ENCODE peak calls at places on chromosome 19, in eight cellular contexts. One of them, this sample, is unnamed.

GRCh38 chr19:48487944-48488343 is 18.8 kb downstream of the CYTH2 start:
- DNase-seq in DMS53: peak
- DNase-seq in COR-L47: no peak
- DNase-seq in foreskin melanocyte: no peak
- DNase-seq in mesendoderm: no peak
- DNase-seq in tibial artery: no peak
- DNase-seq in gastrocnemius medialis: peak
- DNase-seq in Caco-2: no peak
- DNase-seq in this sample: no peak

GRCh38 chr19:55464669-55465068 is at the start of gene C19orf85:
- DNase-seq in DMS53: no peak
- DNase-seq in COR-L47: peak
- DNase-seq in foreskin melanocyte: no peak
- DNase-seq in mesendoderm: peak
- DNase-seq in tibial artery: no peak
- DNase-seq in gastrocnemius medialis: no peak
- DNase-seq in Caco-2: no peak
- DNase-seq in this sample: peak

GRCh38 chr19:17294051-17294891 is 9.0 kb downstream of the ABHD8 start:
- DNase-seq in DMS53: peak
- DNase-seq in COR-L47: peak
- DNase-seq in foreskin melanocyte: no peak
- DNase-seq in mesendoderm: peak
- DNase-seq in tibial artery: no peak
- DNase-seq in gastrocnemius medialis: no peak
- DNase-seq in Caco-2: peak
- DNase-seq in this sample: peak

GRCh38 chr19:41902594-41902993 is 19.6 kb downstream of the ARHGEF1 start:
- DNase-seq in DMS53: no peak
- DNase-seq in COR-L47: no peak
- DNase-seq in foreskin melanocyte: no peak
- DNase-seq in mesendoderm: no peak
- DNase-seq in tibial artery: no peak
- DNase-seq in gastrocnemius medialis: no peak
- DNase-seq in Caco-2: no peak
- DNase-seq in this sample: no peak

GRCh38 chr19:19214892-19215291 is 3.1 kb downstream of the NCAN start:
- DNase-seq in DMS53: peak
- DNase-seq in COR-L47: no peak
- DNase-seq in foreskin melanocyte: no peak
- DNase-seq in mesendoderm: peak
- DNase-seq in tibial artery: no peak
- DNase-seq in gastrocnemius medialis: no peak
- DNase-seq in Caco-2: peak
- DNase-seq in this sample: no peak

GRCh38 chr19:52542984-52543664 is 15.7 kb downstream of the ZNF808 start:
- DNase-seq in DMS53: no peak
- DNase-seq in COR-L47: no peak
- DNase-seq in foreskin melanocyte: no peak
- DNase-seq in mesendoderm: no peak
- DNase-seq in tibial artery: no peak
- DNase-seq in gastrocnemius medialis: no peak
- DNase-seq in Caco-2: no peak
- DNase-seq in this sample: no peak

GRCh38 chr19:48461651-48461981 is 6.2 kb downstream of the KCNJ14 start:
- DNase-seq in DMS53: no peak
- DNase-seq in COR-L47: no peak
- DNase-seq in foreskin melanocyte: no peak
- DNase-seq in mesendoderm: no peak
- DNase-seq in tibial artery: no peak
- DNase-seq in gastrocnemius medialis: no peak
- DNase-seq in Caco-2: no peak
- DNase-seq in this sample: no peak

GRCh38 chr19:4058696-4059492 is 7.8 kb downstream of the ZBTB7A start:
- DNase-seq in DMS53: no peak
- DNase-seq in COR-L47: no peak
- DNase-seq in foreskin melanocyte: no peak
- DNase-seq in mesendoderm: no peak
- DNase-seq in tibial artery: no peak
- DNase-seq in gastrocnemius medialis: peak
- DNase-seq in Caco-2: no peak
- DNase-seq in this sample: peak

GRCh38 chr19:2097330-2098327 is 914 bp downstream of the IZUMO4 start:
- DNase-seq in DMS53: peak
- DNase-seq in COR-L47: no peak
- DNase-seq in foreskin melanocyte: no peak
- DNase-seq in mesendoderm: no peak
- DNase-seq in tibial artery: peak
- DNase-seq in gastrocnemius medialis: peak
- DNase-seq in Caco-2: peak
- DNase-seq in this sample: peak

GRCh38 chr19:4206818-4207484 is 22.4 kb upstream of the EBI3 start:
- DNase-seq in DMS53: peak
- DNase-seq in COR-L47: peak
- DNase-seq in foreskin melanocyte: peak
- DNase-seq in mesendoderm: peak
- DNase-seq in tibial artery: no peak
- DNase-seq in gastrocnemius medialis: no peak
- DNase-seq in Caco-2: no peak
- DNase-seq in this sample: peak

GRCh38 chr19:44315883-44316282 is 11.1 kb upstream of the ZNF235 start:
- DNase-seq in DMS53: no peak
- DNase-seq in COR-L47: no peak
- DNase-seq in foreskin melanocyte: no peak
- DNase-seq in mesendoderm: no peak
- DNase-seq in tibial artery: no peak
- DNase-seq in gastrocnemius medialis: no peak
- DNase-seq in Caco-2: no peak
- DNase-seq in this sample: peak

GRCh38 chr19:14786421-14786851 is 8.1 kb upstream of the ADGRE2 start:
- DNase-seq in DMS53: no peak
- DNase-seq in COR-L47: no peak
- DNase-seq in foreskin melanocyte: peak
- DNase-seq in mesendoderm: peak
- DNase-seq in tibial artery: no peak
- DNase-seq in gastrocnemius medialis: no peak
- DNase-seq in Caco-2: peak
- DNase-seq in this sample: peak

GRCh38 chr19:48955308-48955958 is 758 bp downstream of the BAX start:
- DNase-seq in DMS53: no peak
- DNase-seq in COR-L47: no peak
- DNase-seq in foreskin melanocyte: no peak
- DNase-seq in mesendoderm: no peak
- DNase-seq in tibial artery: no peak
- DNase-seq in gastrocnemius medialis: no peak
- DNase-seq in Caco-2: no peak
- DNase-seq in this sample: no peak

GRCh38 chr19:50377051-50377441 is 789 bp downstream of the NR1H2 start:
- DNase-seq in DMS53: peak
- DNase-seq in COR-L47: peak
- DNase-seq in foreskin melanocyte: no peak
- DNase-seq in mesendoderm: peak
- DNase-seq in tibial artery: no peak
- DNase-seq in gastrocnemius medialis: no peak
- DNase-seq in Caco-2: peak
- DNase-seq in this sample: no peak

GRCh38 chr19:3357362-3357730 is 9.0 kb upstream of the NFIC start:
- DNase-seq in DMS53: no peak
- DNase-seq in COR-L47: no peak
- DNase-seq in foreskin melanocyte: no peak
- DNase-seq in mesendoderm: no peak
- DNase-seq in tibial artery: no peak
- DNase-seq in gastrocnemius medialis: no peak
- DNase-seq in Caco-2: no peak
- DNase-seq in this sample: no peak

GRCh38 chr19:3420244-3420755 is 53.9 kb downstream of the NFIC start:
- DNase-seq in DMS53: no peak
- DNase-seq in COR-L47: no peak
- DNase-seq in foreskin melanocyte: no peak
- DNase-seq in mesendoderm: no peak
- DNase-seq in tibial artery: no peak
- DNase-seq in gastrocnemius medialis: peak
- DNase-seq in Caco-2: no peak
- DNase-seq in this sample: no peak

This sample was measured in NCI-H69.